ENCODE peak calls at places on chromosomes 7 and 10, in seven cellular contexts. P, Y, E, F, M, T and V are unnamed samples.

GRCh38 chr10:36110097-36110496 is 468.0 kb upstream of the FZD8 start:
- DNase-seq in P (no peak), Y (peak), F (no peak), E (no peak), T (no peak), M (no peak), V (no peak)

GRCh38 chr7:149766215-149766614 is 7.2 kb downstream of the ZNF467 start:
- DNase-seq in E (no peak), T (no peak), F (no peak), P (no peak), M (no peak), Y (no peak), V (no peak)

GRCh38 chr7:108805808-108806397 is 236.2 kb downstream of the DNAJB9 start:
- DNase-seq in F (no peak), P (peak), M (no peak), T (no peak), Y (peak), E (no peak), V (peak)

GRCh38 chr7:42065015-42065414 is 172.0 kb downstream of the GLI3 start:
- DNase-seq in T (no peak), P (no peak), E (no peak), M (no peak), Y (no peak), F (no peak), V (no peak)

GRCh38 chr10:104259999-104260774 is 5.5 kb downstream of the GSTO1 start:
- DNase-seq in M (no peak), T (no peak), F (no peak), E (no peak), Y (peak), P (peak), V (no peak)

GRCh38 chr7:47407821-47408674 is 173.9 kb downstream of the TNS3 start:
- DNase-seq in M (peak), F (no peak), Y (no peak), P (no peak), E (peak), T (no peak), V (no peak)

GRCh38 chr10:91652364-91652763 is 19.5 kb upstream of the PPP1R3C start:
- DNase-seq in M (no peak), T (no peak), P (peak), Y (peak), F (peak), E (no peak), V (peak)

GRCh38 chr7:82110146-82110823 is 333.3 kb downstream of the CACNA2D1 start:
- DNase-seq in T (no peak), Y (no peak), F (no peak), E (no peak), P (no peak), M (no peak), V (no peak)

GRCh38 chr10:30056281-30056680 is 3.1 kb downstream of the JCAD start:
- DNase-seq in E (no peak), P (peak), M (no peak), F (no peak), Y (no peak), T (no peak), V (no peak)

GRCh38 chr10:51886438-51887068 is 187.2 kb upstream of the CSTF2T start:
- DNase-seq in P (peak), E (no peak), T (no peak), Y (peak), F (peak), M (no peak), V (no peak)

GRCh38 chr10:26839966-26840627 is 20.7 kb downstream of the ABI1 start:
- DNase-seq in F (peak), Y (no peak), T (no peak), M (no peak), P (peak), E (no peak), V (no peak)

GRCh38 chr10:76032442-76033039 is 601.1 kb downstream of the LRMDA start:
- DNase-seq in F (no peak), P (no peak), T (no peak), Y (no peak), E (no peak), M (no peak), V (no peak)

GRCh38 chr10:131728829-131729228 is 172.0 kb upstream of the PPP2R2D start:
- DNase-seq in Y (no peak), E (peak), T (no peak), F (no peak), M (no peak), P (no peak), V (no peak)

GRCh38 chr10:110793887-110794286 is 77.8 kb upstream of the PDCD4 start:
- DNase-seq in M (no peak), E (no peak), F (no peak), Y (no peak), P (no peak), T (no peak), V (no peak)

GRCh38 chr10:71222541-71223364 is 10.4 kb downstream of the UNC5B start:
- DNase-seq in F (no peak), E (peak), P (peak), M (no peak), Y (no peak), T (peak), V (no peak)

GRCh38 chr10:76231258-76231934 is 800.0 kb downstream of the LRMDA start:
- DNase-seq in T (no peak), Y (no peak), E (no peak), P (no peak), M (no peak), F (no peak), V (no peak)

GRCh38 chr7:83684928-83685327 is 36.0 kb upstream of the SEMA3E start:
- DNase-seq in E (no peak), P (no peak), Y (peak), F (no peak), M (no peak), T (no peak), V (peak)

GRCh38 chr10:50244201-50244600 is 7.1 kb downstream of the ASAH2 start:
- DNase-seq in Y (no peak), F (no peak), T (no peak), E (no peak), P (no peak), M (no peak), V (no peak)

GRCh38 chr10:50250058-50250854 is 1.1 kb downstream of the ASAH2 start:
- DNase-seq in M (no peak), T (no peak), P (no peak), E (no peak), F (no peak), Y (no peak), V (no peak)

GRCh38 chr10:50251309-50251850 is at the start of gene ASAH2:
- DNase-seq in Y (no peak), P (no peak), E (no peak), F (no peak), M (no peak), T (no peak), V (no peak)

GRCh38 chr10:50248057-50248456 is 3.3 kb downstream of the ASAH2 start:
- DNase-seq in P (no peak), T (no peak), E (no peak), M (no peak), Y (no peak), F (no peak), V (no peak)

GRCh38 chr10:50248598-50248997 is 2.7 kb downstream of the ASAH2 start:
- DNase-seq in Y (no peak), E (no peak), F (no peak), P (no peak), T (no peak), M (no peak), V (no peak)
- H3K4me3 ChIP-seq in Y (no peak), E (no peak), F (no peak), P (no peak), T (no peak), M (no peak), V (no peak)

GRCh38 chr10:119306964-119307363 is 99.6 kb downstream of the GRK5 start:
- DNase-seq in Y (peak), F (no peak), T (no peak), E (no peak), M (no peak), P (no peak), V (no peak)
- H3K4me3 ChIP-seq in Y (no peak), F (no peak), T (no peak), E (peak), M (no peak), P (no peak), V (peak)

DNA sequence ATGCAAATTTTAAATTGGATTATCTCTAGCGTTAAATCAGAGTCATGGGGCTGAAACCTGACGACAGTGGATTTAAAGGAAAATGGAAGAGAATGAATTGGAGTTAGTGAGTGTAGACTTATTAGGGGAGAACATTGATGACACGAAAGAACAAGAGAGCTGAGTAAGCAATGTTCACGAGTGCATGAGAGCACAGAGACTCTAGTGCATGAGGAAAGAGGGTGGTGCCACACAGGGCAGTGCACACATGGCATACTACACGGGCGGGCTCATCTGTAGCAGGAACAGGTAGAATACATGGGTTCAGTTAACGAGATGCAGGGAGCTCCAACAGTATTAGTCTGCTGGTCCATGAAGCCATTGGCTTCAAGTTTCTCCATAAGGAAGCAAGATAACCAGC is 53.9 kb downstream of the USP6NL start:
- DNase-seq in P (no peak), T (no peak), F (no peak), E (peak), M (no peak), Y (no peak), V (no peak)
- H3K4me3 ChIP-seq in P (no peak), T (no peak), F (no peak), E (no peak), M (no peak), Y (no peak), V (no peak)

GRCh38 chr7:122715183-122715582 is 12.5 kb upstream of the RNF148 start:
- DNase-seq in M (no peak), E (no peak), P (no peak), T (no peak), F (no peak), Y (no peak), V (no peak)
- H3K4me3 ChIP-seq in M (no peak), E (no peak), P (no peak), T (no peak), F (no peak), Y (no peak), V (no peak)